ENCODE peak calls at places on chromosomes 1 and 21, in six cellular contexts. One of them, this sample, is unnamed.

GRCh38 chr1:21251773-21252471 is 38.3 kb downstream of the ECE1 start:
- DNase-seq in GM12878: no peak
- DNase-seq in HepG2: peak
- DNase-seq in K562: no peak
- DNase-seq in A549: peak
- DNase-seq in IMR-90: peak
- DNase-seq in this sample: no peak

GRCh38 chr1:212981571-212982328 is 31.4 kb downstream of the VASH2 start:
- DNase-seq in IMR-90: peak
- DNase-seq in HepG2: no peak
- DNase-seq in K562: no peak
- DNase-seq in A549: no peak
- DNase-seq in GM12878: peak
- DNase-seq in this sample: no peak

GRCh38 chr1:180215856-180216625 is 14.0 kb upstream of the LHX4 start:
- DNase-seq in HepG2: no peak
- DNase-seq in K562: no peak
- DNase-seq in A549: no peak
- DNase-seq in GM12878: no peak
- DNase-seq in IMR-90: no peak
- DNase-seq in this sample: no peak

GRCh38 chr1:23567996-23568607 is 8.8 kb upstream of the ID3 start:
- DNase-seq in IMR-90: no peak
- DNase-seq in A549: no peak
- DNase-seq in K562: peak
- DNase-seq in HepG2: no peak
- DNase-seq in GM12878: no peak
- DNase-seq in this sample: no peak

GRCh38 chr21:45579383-45580180 is 37.3 kb upstream of the SLC19A1 start:
- DNase-seq in HepG2: no peak
- DNase-seq in K562: no peak
- DNase-seq in GM12878: no peak
- DNase-seq in A549: no peak
- DNase-seq in IMR-90: no peak
- DNase-seq in this sample: no peak

GRCh38 chr1:22398656-22399420 is 52.8 kb upstream of the ZBTB40 start:
- DNase-seq in HepG2: no peak
- DNase-seq in GM12878: no peak
- DNase-seq in IMR-90: no peak
- DNase-seq in A549: no peak
- DNase-seq in K562: no peak
- DNase-seq in this sample: no peak

GRCh38 chr1:82485591-82486369 is 685.0 kb downstream of the ADGRL2 start:
- DNase-seq in A549: no peak
- DNase-seq in IMR-90: no peak
- DNase-seq in GM12878: no peak
- DNase-seq in K562: no peak
- DNase-seq in HepG2: no peak
- DNase-seq in this sample: no peak

GRCh38 chr1:59952065-59952464 is 25.5 kb upstream of the CYP2J2 start:
- DNase-seq in K562: no peak
- DNase-seq in GM12878: no peak
- DNase-seq in A549: no peak
- DNase-seq in HepG2: peak
- DNase-seq in IMR-90: peak
- DNase-seq in this sample: no peak

GRCh38 chr1:188479146-188479545 is 1650.4 kb downstream of the PLA2G4A start:
- DNase-seq in K562: no peak
- DNase-seq in A549: no peak
- DNase-seq in HepG2: no peak
- DNase-seq in GM12878: no peak
- DNase-seq in IMR-90: peak
- DNase-seq in this sample: no peak

GRCh38 chr1:110438883-110439282 is 12.1 kb upstream of the PROK1 start:
- DNase-seq in A549: no peak
- DNase-seq in GM12878: no peak
- DNase-seq in HepG2: no peak
- DNase-seq in IMR-90: peak
- DNase-seq in K562: peak
- DNase-seq in this sample: no peak

GRCh38 chr1:150532860-150533259 is 16.3 kb upstream of the ADAMTSL4 start:
- DNase-seq in IMR-90: no peak
- DNase-seq in GM12878: no peak
- DNase-seq in A549: no peak
- DNase-seq in K562: no peak
- DNase-seq in HepG2: no peak
- DNase-seq in this sample: no peak

GRCh38 chr1:165857046-165857801 is 29.8 kb downstream of the UCK2 start:
- DNase-seq in HepG2: peak
- DNase-seq in A549: peak
- DNase-seq in K562: no peak
- DNase-seq in GM12878: no peak
- DNase-seq in IMR-90: peak
- DNase-seq in this sample: no peak

GRCh38 chr1:65425697-65426096 is 5.2 kb downstream of the LEPR start:
- DNase-seq in A549: peak
- DNase-seq in IMR-90: peak
- DNase-seq in K562: no peak
- DNase-seq in GM12878: no peak
- DNase-seq in HepG2: peak
- DNase-seq in this sample: no peak

GRCh38 chr1:22273686-22274681 is 131.1 kb upstream of the WNT4 start:
- DNase-seq in GM12878: no peak
- DNase-seq in K562: no peak
- DNase-seq in HepG2: no peak
- DNase-seq in A549: no peak
- DNase-seq in IMR-90: peak
- DNase-seq in this sample: no peak

GRCh38 chr1:185534806-185535205 is 199.4 kb upstream of the HMCN1 start:
- DNase-seq in K562: no peak
- DNase-seq in A549: no peak
- DNase-seq in GM12878: no peak
- DNase-seq in HepG2: no peak
- DNase-seq in IMR-90: no peak
- DNase-seq in this sample: no peak

GRCh38 chr1:221886311-221887090 is 144.6 kb upstream of the DUSP10 start:
- DNase-seq in IMR-90: no peak
- DNase-seq in GM12878: no peak
- DNase-seq in K562: no peak
- DNase-seq in A549: peak
- DNase-seq in HepG2: no peak
- DNase-seq in this sample: no peak

GRCh38 chr1:209199371-209199770 is 384.1 kb upstream of the CAMK1G start:
- DNase-seq in A549: no peak
- DNase-seq in GM12878: no peak
- DNase-seq in K562: no peak
- DNase-seq in HepG2: no peak
- DNase-seq in IMR-90: no peak
- DNase-seq in this sample: no peak

GRCh38 chr1:221776495-221777413 is 34.9 kb upstream of the DUSP10 start:
- DNase-seq in A549: no peak
- DNase-seq in IMR-90: no peak
- DNase-seq in GM12878: peak
- DNase-seq in HepG2: no peak
- DNase-seq in K562: no peak
- DNase-seq in this sample: no peak

GRCh38 chr1:32321712-32322291 is 14.2 kb downstream of the MARCKSL1 start:
- DNase-seq in HepG2: peak
- DNase-seq in IMR-90: no peak
- DNase-seq in A549: peak
- DNase-seq in K562: no peak
- DNase-seq in GM12878: no peak
- DNase-seq in this sample: no peak

GRCh38 chr1:117631361-117631760 is 25.5 kb downstream of the TENT5C start:
- DNase-seq in A549: no peak
- DNase-seq in K562: no peak
- DNase-seq in HepG2: no peak
- DNase-seq in GM12878: no peak
- DNase-seq in IMR-90: no peak
- DNase-seq in this sample: no peak

GRCh38 chr1:8315573-8316475 is 2.1 kb upstream of the SLC45A1 start:
- DNase-seq in K562: no peak
- DNase-seq in HepG2: peak
- DNase-seq in GM12878: no peak
- DNase-seq in A549: peak
- DNase-seq in IMR-90: no peak
- DNase-seq in this sample: no peak

GRCh38 chr21:26115346-26115745 is 55.2 kb downstream of the APP start:
- DNase-seq in K562: no peak
- DNase-seq in HepG2: no peak
- DNase-seq in IMR-90: no peak
- DNase-seq in A549: no peak
- DNase-seq in GM12878: no peak
- DNase-seq in this sample: no peak
- TF ChIP-seq BHLHE40 in K562: no peak
- TF ChIP-seq BHLHE40 in HepG2: no peak
- TF ChIP-seq BHLHE40 in IMR-90: no peak
- TF ChIP-seq BHLHE40 in A549: no peak
- TF ChIP-seq BHLHE40 in GM12878: no peak
- TF ChIP-seq BHLHE40 in this sample: no peak

GRCh38 chr1:206468571-206468970 is 1.7 kb upstream of the IKBKE start:
- DNase-seq in A549: no peak
- DNase-seq in K562: no peak
- DNase-seq in HepG2: peak
- DNase-seq in GM12878: no peak
- DNase-seq in IMR-90: no peak
- DNase-seq in this sample: no peak
- TF ChIP-seq BHLHE40 in A549: no peak
- TF ChIP-seq BHLHE40 in K562: no peak
- TF ChIP-seq BHLHE40 in HepG2: no peak
- TF ChIP-seq BHLHE40 in GM12878: no peak
- TF ChIP-seq BHLHE40 in IMR-90: no peak
- TF ChIP-seq BHLHE40 in this sample: no peak

DNA sequence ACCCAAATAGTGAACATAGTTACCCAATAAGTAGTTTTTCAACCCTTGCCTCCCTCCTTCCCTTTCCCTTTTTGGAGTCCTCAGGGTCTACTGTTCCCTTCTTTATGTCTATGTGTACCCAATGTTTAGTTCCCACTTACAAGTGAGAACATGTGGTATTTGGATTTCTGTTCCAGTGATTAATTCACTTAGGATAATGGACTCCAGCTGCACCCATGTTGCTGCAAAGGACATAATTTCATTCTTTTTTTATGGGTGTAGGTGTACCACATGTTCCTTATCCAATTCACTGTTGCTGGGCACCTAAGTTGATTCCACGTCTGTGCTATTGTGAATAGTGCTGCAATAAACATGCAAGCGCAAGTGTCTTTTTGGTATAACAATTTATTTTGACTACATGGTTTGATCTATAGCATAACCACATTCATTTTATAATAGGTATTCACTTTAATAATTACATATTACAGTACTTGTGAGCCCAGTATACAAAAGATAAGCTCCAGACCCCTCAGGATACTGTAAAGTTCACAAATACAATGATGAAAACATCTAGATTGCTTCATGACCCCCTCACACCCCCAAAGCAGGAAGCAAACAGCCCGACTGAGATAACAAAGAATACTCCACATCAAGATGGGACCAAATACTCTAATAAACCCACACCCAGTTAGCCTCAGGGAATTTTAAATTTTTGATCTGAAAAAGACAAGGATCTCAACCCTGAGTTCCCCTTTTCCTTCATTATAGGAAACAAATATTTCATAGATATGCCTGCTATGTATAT is 45.3 kb downstream of the PUM1 start:
- DNase-seq in GM12878: no peak
- DNase-seq in HepG2: no peak
- DNase-seq in K562: no peak
- DNase-seq in A549: no peak
- DNase-seq in IMR-90: no peak
- DNase-seq in this sample: no peak
- TF ChIP-seq BHLHE40 in GM12878: no peak
- TF ChIP-seq BHLHE40 in HepG2: no peak
- TF ChIP-seq BHLHE40 in K562: no peak
- TF ChIP-seq BHLHE40 in A549: no peak
- TF ChIP-seq BHLHE40 in IMR-90: no peak
- TF ChIP-seq BHLHE40 in this sample: no peak

DNA sequence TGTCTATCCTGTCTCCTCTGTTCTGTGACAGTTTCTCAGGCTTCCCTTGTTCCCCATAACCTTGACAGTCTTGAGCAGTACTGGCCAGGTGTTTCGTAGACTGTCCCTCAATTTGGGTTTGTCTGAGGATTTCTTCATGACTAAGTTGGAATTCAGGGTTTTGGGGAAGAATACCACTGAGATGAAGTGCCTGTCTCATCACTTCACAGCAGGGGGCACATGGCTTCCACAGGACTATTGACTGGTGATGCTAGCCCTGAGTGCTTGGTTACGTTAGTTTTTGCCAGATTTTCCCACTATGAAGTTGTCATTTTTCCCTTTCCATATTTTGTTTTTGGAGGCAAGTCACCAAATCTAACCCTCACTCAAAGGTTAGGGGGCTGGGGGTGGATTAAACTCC is 45.7 kb downstream of the CDCP2 start:
- DNase-seq in A549: no peak
- DNase-seq in K562: peak
- DNase-seq in GM12878: no peak
- DNase-seq in HepG2: no peak
- DNase-seq in IMR-90: peak
- DNase-seq in this sample: peak
- TF ChIP-seq BHLHE40 in A549: no peak
- TF ChIP-seq BHLHE40 in K562: no peak
- TF ChIP-seq BHLHE40 in GM12878: no peak
- TF ChIP-seq BHLHE40 in HepG2: no peak
- TF ChIP-seq BHLHE40 in IMR-90: no peak
- TF ChIP-seq BHLHE40 in this sample: no peak

GRCh38 chr1:94039514-94039870 is 81.5 kb downstream of the ABCA4 start:
- DNase-seq in K562: peak
- DNase-seq in GM12878: no peak
- DNase-seq in HepG2: peak
- DNase-seq in A549: peak
- DNase-seq in IMR-90: peak
- DNase-seq in this sample: peak
- TF ChIP-seq BHLHE40 in K562: no peak
- TF ChIP-seq BHLHE40 in GM12878: no peak
- TF ChIP-seq BHLHE40 in HepG2: no peak
- TF ChIP-seq BHLHE40 in A549: no peak
- TF ChIP-seq BHLHE40 in IMR-90: no peak
- TF ChIP-seq BHLHE40 in this sample: no peak

DNA sequence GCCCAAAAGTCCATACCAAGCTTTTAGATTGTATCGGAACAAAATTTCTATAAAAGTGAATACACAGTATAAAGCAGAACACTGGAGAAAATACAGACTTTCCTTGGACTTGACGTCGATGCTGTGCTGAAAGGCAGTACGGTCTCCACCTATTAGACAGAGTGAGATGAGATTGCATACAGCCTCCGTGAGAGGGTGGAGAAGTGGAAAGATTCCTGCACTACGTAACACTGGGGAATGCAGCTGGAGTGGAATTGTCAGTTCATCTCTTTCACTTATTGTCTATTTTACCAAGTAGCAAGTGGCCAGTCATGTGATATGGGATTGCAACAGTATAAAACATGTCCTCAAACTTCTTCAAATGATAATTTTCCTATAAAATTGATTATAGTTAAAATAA is 209.5 kb downstream of the ZP4 start:
- DNase-seq in K562: no peak
- DNase-seq in GM12878: no peak
- DNase-seq in A549: no peak
- DNase-seq in HepG2: no peak
- DNase-seq in IMR-90: peak
- DNase-seq in this sample: no peak
- TF ChIP-seq BHLHE40 in K562: no peak
- TF ChIP-seq BHLHE40 in GM12878: no peak
- TF ChIP-seq BHLHE40 in A549: no peak
- TF ChIP-seq BHLHE40 in HepG2: no peak
- TF ChIP-seq BHLHE40 in IMR-90: no peak
- TF ChIP-seq BHLHE40 in this sample: no peak